ENCODE peak calls at places on chromosomes 4 and X, in eight cellular contexts. E, U, Y, T, M, G, L and S are unnamed samples.

GRCh38 chrX:85851418-85851817 is 195.9 kb downstream of the CHM start:
- DNase-seq in E (peak; percentile 52), U (no peak), Y (no peak), T (no peak), M (no peak), G (peak; percentile 34), L (no peak), S (no peak)

GRCh38 chr4:72631296-72631695 is 62.3 kb upstream of the ADAMTS3 start:
- DNase-seq in E (no peak), U (no peak), Y (no peak), T (no peak), M (peak; percentile 8), G (no peak), L (peak; percentile 55), S (no peak)

GRCh38 chr4:182207806-182208483 is 35.3 kb upstream of the TENM3 start:
- DNase-seq in E (no peak), U (no peak), Y (no peak), T (no peak), M (no peak), G (no peak), L (no peak), S (no peak)

GRCh38 chr4:146368209-146368608 is 153.5 kb downstream of the SLC10A7 start:
- DNase-seq in E (no peak), U (no peak), Y (no peak), T (no peak), M (no peak), G (no peak), L (no peak), S (no peak)

GRCh38 chr4:2413821-2414610 is 4.4 kb downstream of the ZFYVE28 start:
- DNase-seq in E (no peak), U (peak; percentile 31), Y (no peak), T (peak; percentile 16), M (no peak), G (peak; percentile 43), L (peak; percentile 74), S (peak; percentile 43)

GRCh38 chr4:1670279-1670678 is 13.8 kb downstream of the FAM53A start:
- DNase-seq in E (no peak), U (no peak), Y (no peak), T (no peak), M (no peak), G (no peak), L (no peak), S (no peak)

GRCh38 chr4:72564184-72564583 is 4.8 kb downstream of the ADAMTS3 start:
- DNase-seq in E (no peak), U (no peak), Y (no peak), T (no peak), M (peak; percentile 44), G (no peak), L (no peak), S (no peak)

GRCh38 chr4:52197351-52197750 is 146.2 kb downstream of the SPATA18 start:
- DNase-seq in E (no peak), U (no peak), Y (no peak), T (no peak), M (no peak), G (no peak), L (no peak), S (no peak)

GRCh38 chr4:177802665-177803064 is 360.4 kb upstream of the AGA start:
- DNase-seq in E (no peak), U (no peak), Y (no peak), T (no peak), M (no peak), G (no peak), L (no peak), S (no peak)

GRCh38 chrX:130695931-130696330 is 207.1 kb downstream of the ENOX2 start:
- DNase-seq in E (no peak), U (no peak), Y (no peak), T (no peak), M (no peak), G (no peak), L (no peak), S (no peak)

GRCh38 chrX:119042040-119042439 is 30.8 kb upstream of the CT47C1 start:
- DNase-seq in E (no peak), U (no peak), Y (no peak), T (no peak), M (no peak), G (no peak), L (no peak), S (no peak)

GRCh38 chr4:147833254-147833653 is 101.4 kb downstream of the ARHGAP10 start:
- DNase-seq in E (no peak), U (no peak), Y (no peak), T (no peak), M (no peak), G (no peak), L (no peak), S (no peak)